ENCODE peak calls at places on chromosomes 4 and X, in four cellular contexts. One of them, this sample, is unnamed.

GRCh38 chr4:85732124-85732523 is 257.2 kb downstream of the ARHGAP24 start:
- DNase-seq in K562: no peak
- DNase-seq in GM12878: no peak
- DNase-seq in H1: no peak
- DNase-seq in this sample: no peak

GRCh38 chr4:54687887-54688841 is 30.4 kb downstream of the KIT start:
- DNase-seq in K562: no peak
- DNase-seq in GM12878: no peak
- DNase-seq in H1: no peak
- DNase-seq in this sample: peak

GRCh38 chr4:660401-660800 is 13.7 kb downstream of the ATP5ME start:
- DNase-seq in K562: no peak
- DNase-seq in GM12878: no peak
- DNase-seq in H1: no peak
- DNase-seq in this sample: no peak

GRCh38 chrX:155612312-155613224 is at the start of gene TMLHE:
- DNase-seq in K562: peak
- DNase-seq in GM12878: peak
- DNase-seq in H1: peak
- DNase-seq in this sample: peak

GRCh38 chrX:135433531-135434257 is 11.9 kb downstream of the SMIM10L2A start:
- DNase-seq in K562: no peak
- DNase-seq in GM12878: no peak
- DNase-seq in H1: no peak
- DNase-seq in this sample: no peak

GRCh38 chrX:103941201-103941975 is 21.0 kb upstream of the TMSB15B start:
- DNase-seq in K562: peak
- DNase-seq in GM12878: no peak
- DNase-seq in H1: no peak
- DNase-seq in this sample: peak

GRCh38 chr4:5693871-5694270 is 14.5 kb downstream of the EVC2 start:
- DNase-seq in K562: no peak
- DNase-seq in GM12878: no peak
- DNase-seq in H1: no peak
- DNase-seq in this sample: peak

GRCh38 chrX:72125331-72126047 is 6.2 kb downstream of the RTL5 start:
- DNase-seq in K562: no peak
- DNase-seq in GM12878: no peak
- DNase-seq in H1: no peak
- DNase-seq in this sample: no peak

GRCh38 chr4:185532795-185533324 is 2.4 kb downstream of the PDLIM3 start:
- DNase-seq in K562: no peak
- DNase-seq in GM12878: no peak
- DNase-seq in H1: no peak
- DNase-seq in this sample: no peak

GRCh38 chr4:72568959-72569718 is at the start of gene ADAMTS3:
- DNase-seq in K562: peak
- DNase-seq in GM12878: no peak
- DNase-seq in H1: peak
- DNase-seq in this sample: peak

GRCh38 chrX:134883134-134883700 is 107.6 kb upstream of the SMIM10 start:
- DNase-seq in K562: no peak
- DNase-seq in GM12878: no peak
- DNase-seq in H1: no peak
- DNase-seq in this sample: no peak

GRCh38 chr4:81504685-81505598 is 33.2 kb upstream of the RASGEF1B start:
- DNase-seq in K562: peak
- DNase-seq in GM12878: no peak
- DNase-seq in H1: no peak
- DNase-seq in this sample: no peak

DNA sequence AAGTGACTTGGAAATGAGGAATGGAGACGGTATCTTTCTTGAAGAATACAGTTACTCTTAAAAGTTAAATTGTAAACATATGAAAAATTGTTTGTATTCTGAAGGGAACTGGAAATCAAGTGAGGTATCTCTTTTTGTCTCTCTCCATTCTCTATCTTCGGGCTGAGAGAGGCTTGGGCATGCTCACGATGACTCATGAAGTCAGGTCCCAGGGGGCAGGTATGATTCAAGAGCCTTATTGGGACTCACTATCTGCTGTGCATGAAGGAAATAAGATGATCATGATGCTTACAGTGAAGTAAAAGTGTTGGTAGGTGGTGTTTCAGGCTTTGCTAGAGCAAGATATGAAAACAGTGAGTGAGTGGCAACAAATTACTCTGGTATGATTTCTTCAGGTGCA is 200.4 kb upstream of the PITX2 start:
- DNase-seq in K562: no peak
- DNase-seq in GM12878: no peak
- DNase-seq in H1: no peak
- DNase-seq in this sample: peak
- TF ChIP-seq RAD21 in K562: no peak
- TF ChIP-seq RAD21 in GM12878: no peak
- TF ChIP-seq RAD21 in H1: no peak
- TF ChIP-seq RAD21 in this sample: no peak

GRCh38 chrX:68049466-68049865 is 383.8 kb downstream of the OPHN1 start:
- DNase-seq in K562: no peak
- DNase-seq in GM12878: no peak
- DNase-seq in H1: no peak
- DNase-seq in this sample: peak

GRCh38 chrX:68048774-68049173 is 384.5 kb downstream of the OPHN1 start:
- DNase-seq in K562: no peak
- DNase-seq in GM12878: no peak
- DNase-seq in H1: no peak
- DNase-seq in this sample: no peak

GRCh38 chrX:68045008-68045577 is 388.2 kb downstream of the OPHN1 start:
- DNase-seq in K562: no peak
- DNase-seq in GM12878: no peak
- DNase-seq in H1: no peak
- DNase-seq in this sample: peak

GRCh38 chrX:68041110-68041509 is 392.2 kb downstream of the OPHN1 start:
- DNase-seq in K562: no peak
- DNase-seq in GM12878: no peak
- DNase-seq in H1: no peak
- DNase-seq in this sample: no peak

GRCh38 chrX:68043713-68044438 is 389.4 kb downstream of the OPHN1 start:
- DNase-seq in K562: no peak
- DNase-seq in GM12878: no peak
- DNase-seq in H1: no peak
- DNase-seq in this sample: no peak
- TF ChIP-seq CHD1 in K562: no peak
- TF ChIP-seq CHD1 in GM12878: no peak
- TF ChIP-seq CHD1 in H1: no peak
- TF ChIP-seq CHD1 in this sample: no peak

GRCh38 chr4:108210989-108211725 is 42.4 kb upstream of the LEF1 start:
- DNase-seq in K562: no peak
- DNase-seq in GM12878: no peak
- DNase-seq in H1: no peak
- DNase-seq in this sample: peak
- TF ChIP-seq RAD21 in K562: no peak
- TF ChIP-seq RAD21 in GM12878: no peak
- TF ChIP-seq RAD21 in H1: no peak
- TF ChIP-seq RAD21 in this sample: no peak

DNA sequence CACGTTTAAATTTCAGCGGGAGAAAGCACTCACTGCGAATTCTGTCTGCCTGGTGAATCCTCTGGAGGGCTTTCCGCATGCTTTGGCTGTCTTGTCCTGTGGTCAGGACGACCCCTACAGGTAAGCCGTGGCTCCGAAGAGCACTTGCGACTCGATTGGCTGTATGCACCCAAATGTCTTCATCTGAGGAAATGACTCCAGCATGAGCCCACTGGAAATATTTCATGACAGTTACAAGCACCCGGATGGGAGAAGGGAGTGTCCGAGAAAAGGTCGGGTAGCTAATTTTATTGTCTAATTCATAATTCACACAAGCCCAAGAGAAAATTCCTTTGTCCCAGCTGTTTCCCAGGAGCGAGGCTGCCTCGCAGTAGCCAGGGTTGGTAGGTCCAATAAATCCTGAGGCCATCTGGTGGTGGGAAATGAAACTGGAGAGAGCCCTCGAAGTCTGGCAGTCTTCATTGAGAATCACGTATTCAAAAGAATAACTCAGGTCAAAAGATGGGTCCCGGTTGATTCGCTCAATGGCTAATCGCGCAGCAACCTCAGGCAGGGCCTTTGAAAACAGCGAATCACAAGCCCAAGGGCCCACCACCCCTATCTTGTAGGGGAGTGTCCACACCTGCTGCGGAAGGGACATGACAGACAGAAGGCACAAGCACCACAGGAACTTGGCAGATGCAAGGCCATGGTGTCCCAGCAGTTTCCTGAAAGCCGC is 6.6 kb downstream of the GUCY2F start:
- DNase-seq in K562: peak
- DNase-seq in GM12878: no peak
- DNase-seq in H1: peak
- DNase-seq in this sample: peak
- TF ChIP-seq CHD1 in K562: no peak
- TF ChIP-seq CHD1 in GM12878: no peak
- TF ChIP-seq CHD1 in H1: no peak
- TF ChIP-seq CHD1 in this sample: no peak

GRCh38 chr4:26613735-26614134 is 29.9 kb downstream of the TBC1D19 start:
- DNase-seq in K562: no peak
- DNase-seq in GM12878: no peak
- DNase-seq in H1: no peak
- DNase-seq in this sample: no peak
- TF ChIP-seq RAD21 in K562: no peak
- TF ChIP-seq RAD21 in GM12878: no peak
- TF ChIP-seq RAD21 in H1: no peak
- TF ChIP-seq RAD21 in this sample: no peak

DNA sequence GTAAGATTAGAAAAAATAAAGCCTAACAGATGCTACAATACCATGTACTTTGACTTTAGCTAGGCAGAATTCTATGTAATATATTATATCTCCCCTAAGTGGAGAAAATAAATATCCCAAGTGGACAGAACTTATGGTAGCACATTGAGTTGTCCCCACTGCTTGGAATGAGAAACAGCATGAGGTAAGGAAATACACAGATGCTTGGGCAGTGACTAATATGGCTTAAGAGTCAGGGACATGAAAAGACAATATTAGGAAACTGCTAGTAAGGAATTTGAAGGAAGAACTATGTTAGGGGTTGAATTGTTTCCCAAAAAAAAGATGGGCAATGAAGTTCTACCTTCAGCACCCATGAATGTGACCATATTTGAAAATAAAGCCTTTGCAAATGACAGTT is 2265.1 kb downstream of the PCDH7 start:
- DNase-seq in K562: no peak
- DNase-seq in GM12878: no peak
- DNase-seq in H1: no peak
- DNase-seq in this sample: no peak
- TF ChIP-seq CHD1 in K562: no peak
- TF ChIP-seq CHD1 in GM12878: no peak
- TF ChIP-seq CHD1 in H1: no peak
- TF ChIP-seq CHD1 in this sample: no peak

GRCh38 chr4:2049381-2049780 is 9.7 kb upstream of the NAT8L start:
- DNase-seq in K562: no peak
- DNase-seq in GM12878: no peak
- DNase-seq in H1: peak
- DNase-seq in this sample: no peak

GRCh38 chr4:2047031-2047660 is 12.0 kb upstream of the NAT8L start:
- DNase-seq in K562: no peak
- DNase-seq in GM12878: no peak
- DNase-seq in H1: peak
- DNase-seq in this sample: no peak

GRCh38 chr4:2048831-2049230 is 10.3 kb upstream of the NAT8L start:
- DNase-seq in K562: no peak
- DNase-seq in GM12878: no peak
- DNase-seq in H1: peak
- DNase-seq in this sample: no peak

GRCh38 chr4:2046031-2046961 is 12.8 kb upstream of the NAT8L start:
- DNase-seq in K562: no peak
- DNase-seq in GM12878: no peak
- DNase-seq in H1: peak
- DNase-seq in this sample: no peak

GRCh38 chr4:2047781-2048581 is 11.1 kb upstream of the NAT8L start:
- DNase-seq in K562: no peak
- DNase-seq in GM12878: no peak
- DNase-seq in H1: peak
- DNase-seq in this sample: no peak
- TF ChIP-seq RAD21 in K562: no peak
- TF ChIP-seq RAD21 in GM12878: no peak
- TF ChIP-seq RAD21 in H1: no peak
- TF ChIP-seq RAD21 in this sample: no peak

GRCh38 chr4:8396762-8397406 is 43.6 kb downstream of the ACOX3 start:
- DNase-seq in K562: no peak
- DNase-seq in GM12878: no peak
- DNase-seq in H1: no peak
- DNase-seq in this sample: no peak
- TF ChIP-seq CHD1 in K562: no peak
- TF ChIP-seq CHD1 in GM12878: no peak
- TF ChIP-seq CHD1 in H1: no peak
- TF ChIP-seq CHD1 in this sample: no peak